ENCODE peak calls at places on chromosomes 13 and 19, in six cellular contexts. J, K, N, F, U and I are unnamed samples.

GRCh38 chr13:20033486-20033885 is 75.0 kb downstream of the ZMYM2 start:
- DNase-seq in J (no peak), K (no peak), N (no peak), F (no peak), U (no peak), I (no peak)

GRCh38 chr13:47299316-47299715 is 402.5 kb upstream of the HTR2A start:
- DNase-seq in J (no peak), K (no peak), N (no peak), F (no peak), U (no peak), I (no peak)

GRCh38 chr19:41528106-41528505 is 47.9 kb upstream of the CEACAM21 start:
- DNase-seq in J (no peak), K (no peak), N (no peak), F (no peak), U (no peak), I (no peak)

GRCh38 chr13:49976314-49977258 is 20.3 kb upstream of the TRIM13 start:
- DNase-seq in J (peak), K (peak), N (peak), F (peak), U (peak), I (peak)

GRCh38 chr19:19110410-19111137 is 27.7 kb downstream of the TMEM161A start:
- DNase-seq in J (no peak), K (no peak), N (no peak), F (no peak), U (no peak), I (no peak)

GRCh38 chr13:26996965-26997752 is 174.5 kb downstream of the USP12 start:
- DNase-seq in J (peak), K (no peak), N (no peak), F (no peak), U (no peak), I (peak)

GRCh38 chr13:33016414-33017409 is at the start of gene KL:
- DNase-seq in J (no peak), K (no peak), N (peak), F (peak), U (no peak), I (peak)

GRCh38 chr19:36113895-36114762 is 546 bp downstream of the POLR2I start:
- DNase-seq in J (no peak), K (peak), N (peak), F (no peak), U (no peak), I (no peak)

GRCh38 chr13:33873251-33873908 is 55.4 kb downstream of the RFC3 start:
- DNase-seq in J (no peak), K (no peak), N (no peak), F (no peak), U (peak), I (no peak)

GRCh38 chr19:17802137-17802858 is 7.4 kb downstream of the B3GNT3 start:
- DNase-seq in J (no peak), K (no peak), N (no peak), F (no peak), U (no peak), I (no peak)

GRCh38 chr13:67769063-67769986 is 539.2 kb upstream of the PCDH9 start:
- DNase-seq in J (no peak), K (no peak), N (no peak), F (no peak), U (no peak), I (no peak)

GRCh38 chr19:45245826-45246225 is 619 bp upstream of the EXOC3L2 start:
- DNase-seq in J (no peak), K (peak), N (no peak), F (no peak), U (no peak), I (no peak)

GRCh38 chr13:83221256-83221655 is 661.0 kb downstream of the SLITRK1 start:
- DNase-seq in J (no peak), K (peak), N (no peak), F (no peak), U (no peak), I (no peak)

GRCh38 chr19:15464394-15465385 is at the start of gene RASAL3:
- DNase-seq in J (peak), K (no peak), N (no peak), F (no peak), U (no peak), I (peak)

GRCh38 chr19:53422551-53422950 is 9.2 kb upstream of the ZNF761 start:
- DNase-seq in J (no peak), K (no peak), N (no peak), F (no peak), U (no peak), I (no peak)

GRCh38 chr19:17505218-17505617 is 6.2 kb upstream of the PGLS start:
- DNase-seq in J (no peak), K (no peak), N (no peak), F (no peak), U (no peak), I (no peak)

GRCh38 chr19:49790866-49791265 is 22.2 kb downstream of the FUZ start:
- DNase-seq in J (no peak), K (peak), N (no peak), F (no peak), U (no peak), I (no peak)

GRCh38 chr19:5452594-5453565 is 2.3 kb upstream of the ZNRF4 start:
- DNase-seq in J (no peak), K (peak), N (no peak), F (no peak), U (peak), I (no peak)

GRCh38 chr19:21626924-21627697 is 121.7 kb downstream of the ZNF429 start:
- DNase-seq in J (no peak), K (peak), N (no peak), F (no peak), U (no peak), I (no peak)

GRCh38 chr19:40646564-40647254 is 43.7 kb downstream of the NUMBL start:
- DNase-seq in J (no peak), K (no peak), N (no peak), F (no peak), U (no peak), I (no peak)

GRCh38 chr19:18107235-18108083 is 9.9 kb downstream of the MAST3 start:
- DNase-seq in J (no peak), K (no peak), N (no peak), F (no peak), U (no peak), I (no peak)

GRCh38 chr19:55641376-55642152 is 762 bp downstream of the ZNF580 start:
- DNase-seq in J (no peak), K (no peak), N (no peak), F (no peak), U (no peak), I (no peak)

GRCh38 chr19:35316560-35316959 is 12.4 kb upstream of the CD22 start:
- DNase-seq in J (no peak), K (no peak), N (no peak), F (no peak), U (peak), I (no peak)

GRCh38 chr13:19661126-19661525 is 27.7 kb downstream of the MPHOSPH8 start:
- DNase-seq in J (no peak), K (no peak), N (no peak), F (no peak), U (no peak), I (no peak)

GRCh38 chr19:19098703-19099632 is 35.2 kb downstream of the SLC25A42 start:
- DNase-seq in J (no peak), K (no peak), N (no peak), F (no peak), U (peak), I (no peak)

GRCh38 chr13:95641291-95641811 is 3.2 kb downstream of the DZIP1 start:
- DNase-seq in J (no peak), K (no peak), N (peak), F (no peak), U (no peak), I (no peak)

GRCh38 chr13:41308241-41308640 is 2.8 kb upstream of the NAA16 start:
- DNase-seq in J (no peak), K (no peak), N (no peak), F (no peak), U (no peak), I (no peak)

GRCh38 chr13:41310963-41311606 is at the start of gene NAA16:
- DNase-seq in J (peak), K (peak), N (peak), F (peak), U (peak), I (peak)

GRCh38 chr13:41302743-41303142 is 8.3 kb upstream of the NAA16 start:
- DNase-seq in J (no peak), K (no peak), N (no peak), F (no peak), U (no peak), I (no peak)

GRCh38 chr13:41304551-41304950 is 6.5 kb upstream of the NAA16 start:
- DNase-seq in J (no peak), K (no peak), N (no peak), F (no peak), U (no peak), I (no peak)

GRCh38 chr13:41306271-41307150 is 4.6 kb upstream of the NAA16 start:
- DNase-seq in J (no peak), K (no peak), N (no peak), F (no peak), U (no peak), I (no peak)
- TF ChIP-seq TAF1 in J (no peak), K (no peak), N (no peak), F (no peak), U (no peak), I (no peak)

DNA sequence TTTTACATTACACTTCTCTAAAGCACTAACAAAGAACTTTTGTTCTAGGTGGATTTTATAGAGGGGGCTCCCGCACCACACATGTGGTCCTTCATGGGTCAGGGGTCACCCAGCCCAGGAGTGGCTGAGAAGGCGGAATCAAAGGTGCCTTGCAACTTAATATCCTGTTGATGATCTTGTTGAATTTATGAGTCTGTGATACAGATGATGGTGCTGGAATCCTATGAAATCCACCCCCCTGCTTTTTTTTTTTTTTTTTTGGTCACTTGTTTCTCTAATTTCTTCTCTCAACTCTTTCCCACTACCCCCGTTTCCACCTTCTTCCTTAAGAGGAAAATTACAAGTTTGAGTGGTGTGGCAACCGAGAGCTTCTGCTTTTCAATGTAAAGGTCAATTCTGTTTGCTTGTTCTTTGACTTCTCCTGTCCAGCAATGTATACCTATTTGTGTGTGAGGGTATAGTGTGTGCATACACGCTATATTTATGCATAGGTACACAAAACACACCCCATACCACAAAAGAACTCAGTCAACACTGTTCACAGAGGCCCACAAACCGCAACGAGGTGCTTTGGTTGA is 4.2 kb upstream of the ZIC2 start:
- DNase-seq in J (no peak), K (no peak), N (peak), F (no peak), U (peak), I (no peak)
- TF ChIP-seq POLR2A in J (no peak), K (no peak), N (no peak), F (no peak), U (no peak), I (no peak)

GRCh38 chr19:2584002-2584401 is 108.1 kb downstream of the GADD45B start:
- DNase-seq in J (no peak), K (no peak), N (no peak), F (no peak), U (no peak), I (no peak)

GRCh38 chr19:2586196-2586595 is 110.3 kb downstream of the GADD45B start:
- DNase-seq in J (no peak), K (no peak), N (no peak), F (no peak), U (no peak), I (no peak)

GRCh38 chr19:2579678-2580280 is 103.9 kb downstream of the GADD45B start:
- DNase-seq in J (no peak), K (no peak), N (no peak), F (no peak), U (no peak), I (no peak)

GRCh38 chr19:2587001-2587719 is 111.2 kb downstream of the GADD45B start:
- DNase-seq in J (no peak), K (no peak), N (no peak), F (no peak), U (no peak), I (no peak)

DNA sequence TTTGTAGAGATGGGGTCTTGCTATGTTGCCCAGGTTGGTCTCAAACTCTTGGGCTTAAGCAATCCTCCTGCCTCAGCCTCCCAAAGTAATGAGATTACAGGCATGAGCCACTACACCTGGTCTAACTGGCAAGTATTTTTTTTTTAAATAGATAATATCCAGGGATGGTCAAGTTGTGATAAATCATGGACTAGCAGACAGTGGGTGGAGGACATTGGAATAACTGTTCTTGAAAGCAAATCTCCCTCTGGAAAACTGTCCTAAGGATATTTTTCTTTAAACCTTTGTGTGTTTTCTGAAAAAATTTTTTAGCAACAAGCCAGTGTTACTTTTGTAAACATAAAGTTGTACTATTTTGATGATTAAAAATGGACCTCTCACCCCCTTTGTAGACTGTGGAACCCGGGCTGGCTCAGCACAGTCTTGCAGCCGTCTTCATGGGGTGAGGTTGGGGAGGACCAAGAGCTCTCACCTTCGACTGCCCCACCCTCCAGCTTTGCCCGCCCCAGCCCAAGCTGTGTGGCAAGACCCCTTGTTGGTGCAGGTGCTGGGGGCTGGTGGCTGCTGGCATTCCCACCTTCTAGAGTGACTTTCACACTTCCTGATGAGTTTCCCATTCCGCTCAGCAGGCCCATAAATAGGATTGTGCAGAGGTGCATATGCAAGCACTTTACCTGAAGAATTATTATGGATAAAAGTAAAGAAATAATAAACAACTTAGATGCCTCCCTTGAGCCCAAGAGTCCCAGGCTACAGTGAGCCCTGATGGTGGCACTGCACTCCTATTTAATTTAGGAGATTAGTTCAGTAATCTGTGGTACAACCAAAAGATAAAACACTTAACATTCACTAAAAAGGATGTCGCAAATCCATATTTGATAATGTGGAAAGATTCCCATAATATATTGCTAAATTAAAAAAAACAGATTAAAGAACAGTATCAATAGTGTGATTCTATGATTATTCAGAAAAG is 107.3 kb downstream of the GADD45B start:
- DNase-seq in J (no peak), K (no peak), N (no peak), F (no peak), U (no peak), I (no peak)
- TF ChIP-seq TAF1 in J (no peak), K (no peak), N (no peak), F (no peak), U (no peak), I (no peak)

GRCh38 chr19:29311391-29311790 is 98.4 kb upstream of the UQCRFS1 start:
- DNase-seq in J (no peak), K (no peak), N (no peak), F (no peak), U (no peak), I (no peak)
- TF ChIP-seq POLR2A in J (no peak), K (no peak), N (no peak), F (no peak), U (no peak), I (no peak)

GRCh38 chr13:111394211-111394922 is 73.9 kb downstream of the TEX29 start:
- DNase-seq in J (no peak), K (no peak), N (no peak), F (no peak), U (no peak), I (no peak)
- TF ChIP-seq TAF1 in J (no peak), K (no peak), N (no peak), F (no peak), U (no peak), I (no peak)

GRCh38 chr19:11505504-11506100 is at the start of gene ZNF653:
- DNase-seq in J (peak), K (peak), N (peak), F (peak), U (peak), I (peak)
- TF ChIP-seq POLR2A in J (peak), K (peak), N (peak), F (peak), U (peak), I (peak)

DNA sequence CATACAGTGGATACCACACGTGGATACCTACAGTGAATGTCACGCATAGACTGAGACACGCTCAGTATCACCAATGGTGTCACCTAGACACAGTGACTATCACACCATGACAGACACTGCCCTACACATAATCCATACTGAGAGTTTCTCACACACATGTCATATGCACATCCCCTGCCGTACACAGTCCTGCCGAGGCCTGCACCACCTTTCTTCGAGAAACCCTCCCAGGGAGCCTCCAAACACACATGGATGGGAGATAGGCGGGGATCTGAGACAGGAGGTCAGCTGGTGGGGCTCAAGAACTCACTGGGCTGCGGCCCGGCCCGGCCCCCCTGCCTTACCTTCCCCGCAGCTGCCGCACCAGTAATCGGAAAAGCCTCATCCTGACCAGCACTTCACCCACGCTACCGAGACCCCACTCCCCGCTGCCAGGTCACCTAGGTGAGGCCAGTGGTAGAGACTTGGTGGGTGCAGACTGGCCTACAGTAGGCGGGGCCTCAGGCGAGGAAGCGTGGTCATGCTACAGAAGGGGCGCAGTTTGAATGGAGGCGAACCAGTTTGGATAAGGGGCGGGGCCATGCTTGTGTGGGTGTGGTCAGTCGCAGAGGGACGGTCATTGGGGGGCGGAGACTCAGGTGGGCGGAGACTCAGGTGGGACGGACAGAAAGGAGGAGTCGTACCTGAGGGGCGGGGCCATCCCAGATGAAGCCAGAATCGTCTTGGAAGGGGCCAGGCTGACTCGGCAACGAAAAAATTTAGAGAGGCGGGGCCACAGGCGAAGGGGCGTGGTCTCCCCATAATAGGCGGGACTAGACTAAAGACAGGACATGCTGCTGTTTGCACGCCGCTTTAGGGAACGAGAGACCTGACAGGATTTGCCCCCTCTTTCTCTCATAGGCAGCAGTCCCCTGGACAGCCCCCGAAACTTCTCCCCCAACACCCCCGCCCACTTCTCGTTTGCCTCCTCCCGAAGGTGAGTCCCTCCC is 2.1 kb downstream of the MAST1 start:
- DNase-seq in J (no peak), K (peak), N (peak), F (no peak), U (no peak), I (no peak)
- TF ChIP-seq TAF1 in J (no peak), K (no peak), N (peak), F (no peak), U (no peak), I (no peak)

GRCh38 chr13:28935104-28935503 is 115.0 kb downstream of the MTUS2 start:
- DNase-seq in J (no peak), K (no peak), N (no peak), F (no peak), U (no peak), I (no peak)
- TF ChIP-seq POLR2A in J (no peak), K (no peak), N (no peak), F (no peak), U (no peak), I (no peak)